ENCODE peak calls at places on chromosomes 13 and 19, in four cellular contexts. One of them, this sample, is unnamed.

GRCh38 chr13:39422845-39423565 is 180.0 kb downstream of the LHFPL6 start:
- DNase-seq in aorta: no peak
- DNase-seq in cardiac muscle cell: peak; percentile 67
- DNase-seq in fibroblast of lung: no peak
- DNase-seq in this sample: no peak

GRCh38 chr19:6802336-6803035 is 30.0 kb downstream of the VAV1 start:
- DNase-seq in aorta: peak; percentile 74
- DNase-seq in cardiac muscle cell: peak; percentile 23
- DNase-seq in fibroblast of lung: no peak
- DNase-seq in this sample: no peak

GRCh38 chr19:36010402-36010801 is 1.8 kb upstream of the SYNE4 start:
- DNase-seq in aorta: no peak
- DNase-seq in cardiac muscle cell: no peak
- DNase-seq in fibroblast of lung: no peak
- DNase-seq in this sample: no peak

GRCh38 chr13:97231118-97231831 is 9.1 kb downstream of the MBNL2 start:
- DNase-seq in aorta: no peak
- DNase-seq in cardiac muscle cell: no peak
- DNase-seq in fibroblast of lung: peak; percentile 47
- DNase-seq in this sample: no peak

GRCh38 chr19:290539-291521 is at the start of gene PLPP2:
- DNase-seq in aorta: peak; percentile 72
- DNase-seq in cardiac muscle cell: peak; percentile 38
- DNase-seq in fibroblast of lung: peak; percentile 35
- DNase-seq in this sample: peak; percentile 41

GRCh38 chr13:112210401-112210800 is 143.5 kb downstream of the SOX1 start:
- DNase-seq in aorta: no peak
- DNase-seq in cardiac muscle cell: no peak
- DNase-seq in fibroblast of lung: no peak
- DNase-seq in this sample: no peak

GRCh38 chr13:20686167-20686566 is 17.3 kb upstream of the IL17D start:
- DNase-seq in aorta: no peak
- DNase-seq in cardiac muscle cell: no peak
- DNase-seq in fibroblast of lung: no peak
- DNase-seq in this sample: no peak

GRCh38 chr13:78753457-78753856 is 94.5 kb upstream of the OBI1 start:
- DNase-seq in aorta: no peak
- DNase-seq in cardiac muscle cell: no peak
- DNase-seq in fibroblast of lung: no peak
- DNase-seq in this sample: no peak

GRCh38 chr19:46350758-46351159 is 3.9 kb downstream of the PPP5C start:
- DNase-seq in aorta: peak; percentile 72
- DNase-seq in cardiac muscle cell: no peak
- DNase-seq in fibroblast of lung: no peak
- DNase-seq in this sample: no peak

GRCh38 chr13:91889641-91890040 is 491.2 kb downstream of the GPC5 start:
- DNase-seq in aorta: no peak
- DNase-seq in cardiac muscle cell: no peak
- DNase-seq in fibroblast of lung: peak; percentile 5
- DNase-seq in this sample: no peak

GRCh38 chr19:10636304-10636972 is 11.1 kb downstream of the SLC44A2 start:
- DNase-seq in aorta: no peak
- DNase-seq in cardiac muscle cell: no peak
- DNase-seq in fibroblast of lung: no peak
- DNase-seq in this sample: no peak

GRCh38 chr19:4652075-4652474 is 12.8 kb downstream of the TNFAIP8L1 start:
- DNase-seq in aorta: no peak
- DNase-seq in cardiac muscle cell: no peak
- DNase-seq in fibroblast of lung: no peak
- DNase-seq in this sample: no peak

GRCh38 chr19:19554074-19555023 is 16.3 kb downstream of the CILP2 start:
- DNase-seq in aorta: peak; percentile 82
- DNase-seq in cardiac muscle cell: peak; percentile 61
- DNase-seq in fibroblast of lung: peak; percentile 36
- DNase-seq in this sample: no peak

GRCh38 chr13:101626925-101627555 is 174.6 kb downstream of the ITGBL1 start:
- DNase-seq in aorta: no peak
- DNase-seq in cardiac muscle cell: no peak
- DNase-seq in fibroblast of lung: no peak
- DNase-seq in this sample: peak; percentile 32
- H3K27ac ChIP-seq in aorta: no peak overlapping the region
- H3K27ac ChIP-seq in cardiac muscle cell: no peak overlapping the region
- H3K27ac ChIP-seq in fibroblast of lung: peak overlapping the region; percentile 61
- H3K27ac ChIP-seq in this sample: peak overlapping the region; percentile 20

GRCh38 chr19:39407394-39407643 is 672 bp downstream of the ZFP36 start:
- DNase-seq in aorta: no peak
- DNase-seq in cardiac muscle cell: no peak
- DNase-seq in fibroblast of lung: no peak
- DNase-seq in this sample: no peak

GRCh38 chr19:39409886-39410619 is 2.4 kb upstream of the PLEKHG2 start:
- DNase-seq in aorta: peak; percentile 95
- DNase-seq in cardiac muscle cell: peak; percentile 93
- DNase-seq in fibroblast of lung: peak; percentile 73
- DNase-seq in this sample: peak; percentile 54

GRCh38 chr19:39407644-39408391 is 1.2 kb downstream of the ZFP36 start:
- DNase-seq in aorta: peak; percentile 90
- DNase-seq in cardiac muscle cell: peak; percentile 50
- DNase-seq in fibroblast of lung: no peak
- DNase-seq in this sample: peak; percentile 46

GRCh38 chr19:39409207-39409885 is 2.7 kb downstream of the ZFP36 start:
- DNase-seq in aorta: peak; percentile 97
- DNase-seq in cardiac muscle cell: peak; percentile 88
- DNase-seq in fibroblast of lung: peak; percentile 60
- DNase-seq in this sample: peak; percentile 45

GRCh38 chr19:39408392-39409206 is 2.0 kb downstream of the ZFP36 start:
- DNase-seq in aorta: peak; percentile 89
- DNase-seq in cardiac muscle cell: peak; percentile 67
- DNase-seq in fibroblast of lung: peak; percentile 38
- DNase-seq in this sample: no peak
- H3K4me1 ChIP-seq in aorta: no peaks in the 10 kb centered on the region
- H3K4me1 ChIP-seq in cardiac muscle cell: peaks cover 15% of the 10 kb centered on the region
- H3K4me1 ChIP-seq in fibroblast of lung: peaks cover 14% of the 10 kb centered on the region
- H3K4me1 ChIP-seq in this sample: peaks cover 45% of the 10 kb centered on the region

GRCh38 chr13:29922281-29922821 is 71.9 kb upstream of the UBL3 start:
- DNase-seq in aorta: no peak
- DNase-seq in cardiac muscle cell: peak; percentile 25
- DNase-seq in fibroblast of lung: peak; percentile 66
- DNase-seq in this sample: peak; percentile 6

GRCh38 chr13:29922896-29923295 is 72.5 kb upstream of the UBL3 start:
- DNase-seq in aorta: no peak
- DNase-seq in cardiac muscle cell: peak; percentile 67
- DNase-seq in fibroblast of lung: peak; percentile 87
- DNase-seq in this sample: no peak

GRCh38 chr13:29924951-29925350 is 74.5 kb upstream of the UBL3 start:
- DNase-seq in aorta: no peak
- DNase-seq in cardiac muscle cell: no peak
- DNase-seq in fibroblast of lung: no peak
- DNase-seq in this sample: no peak

GRCh38 chr13:29924482-29924884 is 74.1 kb upstream of the UBL3 start:
- DNase-seq in aorta: no peak
- DNase-seq in cardiac muscle cell: peak; percentile 20
- DNase-seq in fibroblast of lung: peak; percentile 89
- DNase-seq in this sample: peak; percentile 66

DNA sequence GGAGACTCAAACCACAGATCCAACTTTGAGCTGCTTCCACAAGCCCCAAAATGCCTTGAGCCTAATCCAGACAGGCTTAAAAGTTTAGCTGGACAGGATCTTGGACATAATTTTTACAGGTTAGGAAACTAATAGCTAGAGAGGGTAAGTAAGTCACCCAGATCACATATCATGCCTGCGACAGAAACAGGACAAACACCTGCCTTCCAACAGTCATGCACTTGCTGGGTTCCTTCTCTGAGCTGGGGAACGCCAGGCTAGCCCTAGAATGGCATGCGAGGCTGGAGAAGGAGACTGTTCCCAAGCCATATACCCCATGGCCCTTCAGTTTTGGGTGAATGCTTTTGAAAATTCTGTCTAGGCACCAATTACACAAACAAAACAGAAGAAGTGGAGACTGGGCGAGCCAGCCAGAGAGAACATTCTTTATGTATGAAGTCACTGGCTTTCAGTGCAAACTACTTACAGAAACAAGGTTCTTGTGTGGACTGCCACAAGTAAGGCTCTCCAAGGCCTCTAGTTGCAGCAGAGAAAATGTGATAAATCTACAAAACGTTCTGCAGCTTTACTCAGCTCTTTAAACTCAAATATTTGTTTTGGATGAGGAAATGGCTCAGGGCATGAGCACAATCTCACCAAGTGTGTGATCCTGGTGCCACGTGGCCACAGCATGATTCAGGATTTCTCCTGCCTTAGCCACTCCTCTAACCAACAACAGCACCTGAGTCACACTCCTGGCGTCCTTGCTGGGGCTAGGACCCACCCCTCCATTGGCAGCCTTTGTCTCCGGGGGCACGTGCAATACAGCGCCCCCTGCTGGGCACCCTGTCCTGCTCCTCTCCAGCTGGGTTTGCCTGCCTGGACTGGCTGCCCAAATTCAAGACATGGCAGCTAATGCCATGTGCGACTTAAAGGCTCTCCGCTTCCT is 73.4 kb upstream of the UBL3 start:
- DNase-seq in aorta: peak; percentile 94
- DNase-seq in cardiac muscle cell: peak; percentile 95
- DNase-seq in fibroblast of lung: peak; percentile 99
- DNase-seq in this sample: peak; percentile 93
- H3K27ac ChIP-seq in aorta: peak overlapping the region; percentile 92
- H3K27ac ChIP-seq in cardiac muscle cell: no peak overlapping the region
- H3K27ac ChIP-seq in fibroblast of lung: peak overlapping the region; percentile 72
- H3K27ac ChIP-seq in this sample: peak overlapping the region; percentile 84

GRCh38 chr13:27791146-27791900 is 960 bp upstream of the GSX1 start:
- DNase-seq in aorta: no peak
- DNase-seq in cardiac muscle cell: no peak
- DNase-seq in fibroblast of lung: no peak
- DNase-seq in this sample: no peak
- H3K4me1 ChIP-seq in aorta: no peaks in the 10 kb centered on the region
- H3K4me1 ChIP-seq in cardiac muscle cell: no peaks in the 10 kb centered on the region
- H3K4me1 ChIP-seq in fibroblast of lung: no peaks in the 10 kb centered on the region
- H3K4me1 ChIP-seq in this sample: no peaks in the 10 kb centered on the region

GRCh38 chr13:31794452-31794851 is 55.1 kb downstream of the RXFP2 start:
- DNase-seq in aorta: no peak
- DNase-seq in cardiac muscle cell: peak; percentile 67
- DNase-seq in fibroblast of lung: no peak
- DNase-seq in this sample: no peak

GRCh38 chr13:31797154-31797775 is 57.9 kb downstream of the RXFP2 start:
- DNase-seq in aorta: no peak
- DNase-seq in cardiac muscle cell: peak; percentile 69
- DNase-seq in fibroblast of lung: peak; percentile 33
- DNase-seq in this sample: no peak

GRCh38 chr13:31790992-31791391 is 51.7 kb downstream of the RXFP2 start:
- DNase-seq in aorta: no peak
- DNase-seq in cardiac muscle cell: no peak
- DNase-seq in fibroblast of lung: peak; percentile 41
- DNase-seq in this sample: peak; percentile 18

GRCh38 chr13:31798189-31798588 is 58.9 kb downstream of the RXFP2 start:
- DNase-seq in aorta: no peak
- DNase-seq in cardiac muscle cell: no peak
- DNase-seq in fibroblast of lung: no peak
- DNase-seq in this sample: no peak

DNA sequence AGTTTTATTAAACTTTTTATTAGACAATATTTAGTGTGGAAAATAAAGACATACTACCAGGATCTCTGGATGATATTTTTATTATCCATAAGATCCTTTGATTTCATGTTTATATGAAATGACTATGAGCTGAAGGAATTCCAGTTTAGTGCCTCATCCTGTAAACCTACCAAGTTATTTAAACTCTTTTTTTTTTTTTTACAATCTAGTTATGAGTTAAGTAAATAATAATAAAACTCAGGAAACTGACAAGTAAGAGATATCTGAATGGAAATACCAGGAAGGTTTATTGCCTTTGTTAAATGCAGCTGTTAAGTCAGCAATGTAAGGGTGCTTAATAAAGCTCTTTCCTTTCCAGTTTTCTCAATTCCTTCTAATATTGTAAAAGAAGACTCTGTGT is 53.9 kb downstream of the RXFP2 start:
- DNase-seq in aorta: no peak
- DNase-seq in cardiac muscle cell: no peak
- DNase-seq in fibroblast of lung: peak; percentile 20
- DNase-seq in this sample: no peak
- H3K27ac ChIP-seq in aorta: no peak overlapping the region
- H3K27ac ChIP-seq in cardiac muscle cell: no peak overlapping the region
- H3K27ac ChIP-seq in fibroblast of lung: no peak overlapping the region
- H3K27ac ChIP-seq in this sample: no peak overlapping the region

GRCh38 chr19:18420931-18421330 is 1.7 kb downstream of the SSBP4 start:
- DNase-seq in aorta: no peak
- DNase-seq in cardiac muscle cell: no peak
- DNase-seq in fibroblast of lung: no peak
- DNase-seq in this sample: no peak
- H3K4me1 ChIP-seq in aorta: no peaks in the 10 kb centered on the region
- H3K4me1 ChIP-seq in cardiac muscle cell: peaks cover 13% of the 10 kb centered on the region
- H3K4me1 ChIP-seq in fibroblast of lung: peaks cover 38% of the 10 kb centered on the region
- H3K4me1 ChIP-seq in this sample: peaks cover 48% of the 10 kb centered on the region

DNA sequence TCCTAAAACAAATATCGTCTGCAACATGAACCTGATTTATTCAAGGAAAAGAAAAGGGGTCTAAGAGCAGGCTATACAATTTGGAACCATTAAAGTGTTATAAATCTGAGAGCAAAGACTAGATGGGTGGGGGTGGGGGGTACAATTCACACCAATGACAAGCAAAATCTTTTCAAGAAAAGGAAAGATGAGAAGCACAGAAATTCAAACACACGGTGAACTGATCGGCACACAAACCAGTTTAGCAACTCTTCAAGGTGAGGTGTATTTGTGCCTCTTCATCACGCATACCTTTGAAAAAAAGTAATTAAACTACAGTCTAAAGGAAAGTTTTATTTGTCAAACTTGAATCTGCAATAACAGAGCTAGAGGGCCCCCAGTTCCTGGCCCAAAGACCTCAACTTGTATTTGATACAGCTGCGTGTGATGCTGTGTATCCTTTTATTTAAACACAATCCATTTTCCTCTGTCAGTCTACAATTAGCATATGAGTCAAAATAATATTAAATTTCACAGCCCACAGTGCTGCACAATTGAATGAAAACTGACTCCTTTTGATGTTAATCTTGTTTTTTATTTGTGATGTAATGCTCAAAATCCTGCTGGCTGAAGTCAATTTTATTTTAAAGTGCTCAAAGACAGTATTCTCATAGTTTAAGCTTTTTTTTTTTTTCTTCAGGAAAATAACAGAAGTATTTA is 14.2 kb downstream of the EFNB2 start:
- DNase-seq in aorta: no peak
- DNase-seq in cardiac muscle cell: no peak
- DNase-seq in fibroblast of lung: no peak
- DNase-seq in this sample: no peak
- H3K27ac ChIP-seq in aorta: no peak overlapping the region
- H3K27ac ChIP-seq in cardiac muscle cell: no peak overlapping the region
- H3K27ac ChIP-seq in fibroblast of lung: no peak overlapping the region
- H3K27ac ChIP-seq in this sample: no peak overlapping the region

This sample was measured in SJSA1.